ENCODE peak calls at places on chromosomes 3 and 15, in eight cellular contexts. H is astrocyte of the spinal cord, N is fibroblast of the aortic adventitia, B is cardiac fibroblast, V is fibroblast of lung, W is A549, P is ovary, R is AG09319. Y is an unnamed sample.

GRCh38 chr3:125121246-125122010 is 65.6 kb upstream of the HEG1 start:
- DNase-seq in H (peak), N (no peak), B (no peak), V (no peak), W (no peak), P (no peak), R (no peak), Y (no peak)

GRCh38 chr15:85580914-85581313 is 200.5 kb downstream of the AKAP13 start:
- DNase-seq in H (no peak), N (no peak), B (peak), V (no peak), W (peak), P (no peak), R (no peak), Y (peak)

GRCh38 chr3:197030379-197031314 is 1.0 kb upstream of the MELTF start:
- DNase-seq in H (no peak), N (peak), B (no peak), V (no peak), W (no peak), P (no peak), R (no peak), Y (no peak)

GRCh38 chr3:43231276-43232000 is 54.9 kb upstream of the SNRK start:
- DNase-seq in H (peak), N (peak), B (peak), V (peak), W (no peak), P (no peak), R (no peak), Y (no peak)

GRCh38 chr3:186534113-186534669 is 10.0 kb downstream of the CRYGS start:
- DNase-seq in H (no peak), N (no peak), B (no peak), V (no peak), W (no peak), P (no peak), R (no peak), Y (no peak)

GRCh38 chr15:79682285-79682684 is 214.5 kb downstream of the MTHFS start:
- DNase-seq in H (peak), N (peak), B (peak), V (peak), W (peak), P (peak), R (peak), Y (no peak)

GRCh38 chr3:173463250-173463649 is 65.7 kb downstream of the NLGN1 start:
- DNase-seq in H (no peak), N (no peak), B (no peak), V (no peak), W (no peak), P (no peak), R (no peak), Y (no peak)

GRCh38 chr3:108106031-108106430 is 15.2 kb upstream of the CD47 start:
- DNase-seq in H (peak), N (no peak), B (peak), V (peak), W (no peak), P (no peak), R (no peak), Y (no peak)

GRCh38 chr3:194686816-194687637 is 1.3 kb downstream of the FAM43A start:
- DNase-seq in H (peak), N (peak), B (peak), V (peak), W (no peak), P (peak), R (no peak), Y (peak)

GRCh38 chr3:123783050-123783724 is 100.9 kb downstream of the MYLK start:
- DNase-seq in H (no peak), N (no peak), B (no peak), V (no peak), W (no peak), P (no peak), R (no peak), Y (no peak)

GRCh38 chr3:172776049-172776717 is 25.7 kb downstream of the ECT2 start:
- DNase-seq in H (no peak), N (no peak), B (no peak), V (no peak), W (no peak), P (no peak), R (peak), Y (no peak)

GRCh38 chr3:69203631-69204314 is 81.4 kb upstream of the LMOD3 start:
- DNase-seq in H (no peak), N (no peak), B (no peak), V (no peak), W (no peak), P (no peak), R (no peak), Y (no peak)

GRCh38 chr3:169478566-169479313 is 184.8 kb downstream of the MECOM start:
- DNase-seq in H (no peak), N (peak), B (peak), V (peak), W (no peak), P (no peak), R (no peak), Y (no peak)

GRCh38 chr3:171654809-171655208 is 155.5 kb downstream of the PLD1 start:
- DNase-seq in H (peak), N (peak), B (peak), V (peak), W (no peak), P (peak), R (peak), Y (no peak)

GRCh38 chr15:63678383-63678782 is 81.2 kb downstream of the FBXL22 start:
- DNase-seq in H (no peak), N (no peak), B (peak), V (peak), W (no peak), P (no peak), R (no peak), Y (no peak)

GRCh38 chr3:42288385-42288784 is 22.4 kb upstream of the CCK start:
- DNase-seq in H (no peak), N (no peak), B (no peak), V (no peak), W (no peak), P (no peak), R (no peak), Y (no peak)

GRCh38 chr15:58565620-58566019 is 133.8 kb downstream of the LIPC start:
- DNase-seq in H (no peak), N (no peak), B (no peak), V (no peak), W (no peak), P (no peak), R (no peak), Y (no peak)

GRCh38 chr3:100681496-100681895 is 27.8 kb upstream of the TFG start:
- DNase-seq in H (no peak), N (no peak), B (no peak), V (no peak), W (no peak), P (no peak), R (no peak), Y (no peak)

GRCh38 chr3:25830373-25831305 is 40.7 kb downstream of the OXSM start:
- DNase-seq in H (no peak), N (no peak), B (no peak), V (no peak), W (no peak), P (no peak), R (no peak), Y (no peak)

GRCh38 chr3:150090006-150090405 is 119.3 kb upstream of the PFN2 start:
- DNase-seq in H (no peak), N (no peak), B (no peak), V (peak), W (no peak), P (no peak), R (no peak), Y (no peak)

GRCh38 chr15:25557916-25558315 is 119.1 kb upstream of the UBE3A start:
- DNase-seq in H (no peak), N (no peak), B (no peak), V (no peak), W (no peak), P (no peak), R (no peak), Y (no peak)

GRCh38 chr15:74776851-74777768 is 4.8 kb upstream of the CSK start:
- DNase-seq in H (no peak), N (no peak), B (peak), V (no peak), W (no peak), P (no peak), R (no peak), Y (peak)

GRCh38 chr3:39187372-39188155 is 4.8 kb downstream of the XIRP1 start:
- DNase-seq in H (no peak), N (no peak), B (no peak), V (no peak), W (no peak), P (no peak), R (no peak), Y (no peak)

GRCh38 chr3:56291244-56291680 is 177.0 kb downstream of the ERC2 start:
- DNase-seq in H (peak), N (peak), B (peak), V (peak), W (no peak), P (no peak), R (no peak), Y (no peak)

GRCh38 chr3:30723211-30723610 is 116.8 kb downstream of the TGFBR2 start:
- DNase-seq in H (no peak), N (no peak), B (no peak), V (no peak), W (no peak), P (no peak), R (no peak), Y (no peak)

GRCh38 chr15:32990071-32990470 is 204.4 kb downstream of the FMN1 start:
- DNase-seq in H (no peak), N (peak), B (peak), V (peak), W (no peak), P (no peak), R (no peak), Y (no peak)

GRCh38 chr3:3464131-3464530 is 284.6 kb upstream of the CRBN start:
- DNase-seq in H (no peak), N (no peak), B (no peak), V (no peak), W (no peak), P (no peak), R (no peak), Y (no peak)

GRCh38 chr3:126267169-126267975 is 87.0 kb upstream of the ALDH1L1 start:
- DNase-seq in H (peak), N (peak), B (peak), V (peak), W (peak), P (peak), R (peak), Y (no peak)
- TF ChIP-seq CTCF in H (peak), N (peak), B (peak), V (peak), W (no peak), P (peak), R (no peak), Y (no peak)

GRCh38 chr3:27105904-27106303 is 263.3 kb downstream of the NEK10 start:
- DNase-seq in H (peak), N (no peak), B (no peak), V (no peak), W (no peak), P (no peak), R (no peak), Y (no peak)
- TF ChIP-seq CTCF in H (no peak), N (no peak), B (no peak), V (peak), W (peak), P (no peak), R (no peak), Y (no peak)

DNA sequence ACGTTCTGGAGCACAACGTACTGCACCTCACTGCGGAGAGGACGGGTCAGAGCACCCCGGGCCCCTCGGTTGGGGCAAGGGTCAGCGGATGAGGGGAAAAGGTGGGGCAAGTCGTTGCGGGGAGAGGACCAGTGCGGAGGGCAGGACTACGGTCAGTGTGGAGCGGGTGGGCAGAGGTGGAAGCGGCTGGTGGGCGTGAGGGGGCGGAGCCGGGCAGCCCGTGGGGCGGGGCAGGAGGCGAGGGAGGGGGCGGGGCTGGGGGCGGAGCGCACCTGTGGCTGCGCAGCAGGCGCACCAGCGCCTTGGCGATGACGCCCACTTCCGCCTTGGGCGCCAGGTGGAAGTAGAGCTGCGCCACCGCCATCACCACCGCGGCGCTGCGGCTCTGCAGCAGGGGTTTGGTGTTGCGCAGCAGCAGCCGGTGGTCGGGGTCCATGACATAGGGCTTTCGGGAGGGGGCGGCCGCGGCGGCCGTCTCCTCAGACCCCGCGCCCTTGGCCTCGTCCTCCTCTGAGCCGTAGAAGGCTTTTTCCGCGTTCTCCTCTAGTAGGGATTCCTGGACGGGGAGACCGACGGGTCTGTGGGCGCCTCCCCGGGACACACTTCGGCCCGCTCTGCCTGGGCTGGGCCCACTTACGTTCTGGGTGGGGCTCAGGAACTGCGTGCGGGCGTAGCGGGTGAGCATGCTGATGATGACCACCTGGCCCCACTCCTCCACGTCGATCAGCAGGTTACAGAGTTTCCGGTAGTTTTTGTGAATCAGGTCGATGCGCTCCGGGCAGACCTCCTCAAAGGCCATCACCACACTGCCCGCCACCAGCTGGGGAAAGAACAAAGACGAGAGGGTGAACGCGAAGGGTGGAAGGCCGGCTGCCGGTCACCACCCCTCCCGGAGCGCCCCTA is 29.2 kb downstream of the AP3B2 start:
- DNase-seq in H (no peak), N (no peak), B (no peak), V (no peak), W (peak), P (peak), R (no peak), Y (peak)
- TF ChIP-seq CTCF in H (no peak), N (no peak), B (no peak), V (no peak), W (peak), P (no peak), R (no peak), Y (no peak)

GRCh38 chr3:52240059-52240885 is 1.3 kb upstream of the TWF2 start:
- DNase-seq in H (peak), N (peak), B (peak), V (peak), W (peak), P (peak), R (peak), Y (no peak)
- TF ChIP-seq CTCF in H (peak), N (no peak), B (peak), V (peak), W (no peak), P (no peak), R (no peak), Y (no peak)

DNA sequence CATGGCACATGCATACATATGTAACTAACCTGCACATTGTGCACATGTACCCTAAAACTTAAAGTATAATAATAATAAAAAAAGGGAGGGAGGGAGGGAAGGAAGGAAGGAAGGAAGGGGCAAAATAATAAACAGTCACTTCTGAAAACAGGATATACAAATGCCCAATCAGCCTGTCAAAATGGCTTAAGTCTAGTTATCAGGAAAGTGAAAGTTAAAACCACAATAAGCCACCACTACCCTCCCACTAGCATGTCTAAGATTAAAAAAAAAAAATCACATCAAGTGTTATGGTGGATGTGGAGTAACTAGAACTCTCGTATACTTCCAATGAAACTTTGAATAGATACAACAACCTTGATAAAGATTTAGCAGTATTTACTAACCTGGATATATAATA is 145.6 kb upstream of the GMNC start:
- DNase-seq in H (no peak), N (no peak), B (no peak), V (no peak), W (no peak), P (no peak), R (no peak), Y (no peak)
- TF ChIP-seq CTCF in H (no peak), N (no peak), B (no peak), V (no peak), W (no peak), P (no peak), R (no peak), Y (no peak)

GRCh38 chr15:56036546-56037067 is 43.2 kb upstream of the NEDD4 start:
- DNase-seq in H (no peak), N (no peak), B (no peak), V (no peak), W (no peak), P (no peak), R (no peak), Y (no peak)
- TF ChIP-seq CTCF in H (no peak), N (no peak), B (no peak), V (no peak), W (no peak), P (no peak), R (no peak), Y (no peak)

DNA sequence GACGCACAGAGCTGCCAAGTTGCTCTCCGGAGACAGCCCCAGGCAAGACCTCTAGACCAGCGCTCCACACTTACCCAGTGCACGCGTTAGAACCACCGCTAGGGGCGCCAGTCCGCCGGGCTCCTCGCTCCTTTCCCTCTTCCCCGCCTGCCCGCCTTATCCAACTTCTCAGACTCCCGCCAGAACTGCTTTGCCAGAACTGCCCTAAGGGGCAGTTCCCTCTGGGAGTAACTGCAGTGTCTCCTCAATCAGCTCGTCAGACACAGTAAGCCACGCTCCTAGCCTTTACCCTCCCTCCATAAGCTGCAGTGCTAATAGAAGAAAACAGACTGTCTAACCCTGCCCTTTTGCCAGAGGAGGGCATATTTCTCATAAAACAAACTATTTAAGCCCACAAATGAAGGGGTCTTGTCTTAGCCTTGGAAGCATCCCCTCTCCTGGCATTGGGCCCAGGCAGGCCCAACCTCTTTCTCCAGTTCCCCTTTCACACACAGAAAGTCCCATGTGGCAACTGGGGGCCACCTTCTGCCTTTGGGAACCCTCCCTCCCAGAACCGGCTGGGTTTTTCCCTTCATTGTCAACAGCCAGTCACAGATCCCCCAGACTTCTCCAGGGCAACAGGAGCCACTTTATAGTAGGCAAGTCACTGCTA is 3.7 kb downstream of the BMF start:
- DNase-seq in H (peak), N (peak), B (peak), V (peak), W (peak), P (peak), R (peak), Y (peak)
- TF ChIP-seq CTCF in H (peak), N (peak), B (peak), V (peak), W (peak), P (peak), R (peak), Y (peak)

GRCh38 chr3:113551821-113552220 is 19.5 kb downstream of the SIDT1 start:
- DNase-seq in H (no peak), N (no peak), B (no peak), V (no peak), W (no peak), P (no peak), R (no peak), Y (no peak)
- TF ChIP-seq CTCF in H (no peak), N (no peak), B (no peak), V (no peak), W (no peak), P (no peak), R (no peak), Y (no peak)

Y was measured in natural killer cell.